ENCODE peak calls at places on chromosomes 4 and X, in seven cellular contexts. L is upper lobe of right lung, X is SK-N-SH, H is lower lobe of right lung, K is right atrium auricular region, O is Peyer's patch, S is breast epithelium. B is an unnamed sample.

GRCh38 chr4:98117363-98117762 is 25.9 kb downstream of the STPG2 start:
- DNase-seq in L (no peak), X (no peak), H (no peak), K (no peak), O (no peak), S (no peak), B (no peak)

GRCh38 chr4:41400296-41400695 is 137.7 kb upstream of the LIMCH1 start:
- DNase-seq in L (no peak), X (no peak), H (no peak), K (no peak), O (no peak), S (no peak), B (no peak)

GRCh38 chr4:94488667-94489066 is 36.9 kb downstream of the PDLIM5 start:
- DNase-seq in L (no peak), X (no peak), H (no peak), K (no peak), O (no peak), S (no peak), B (no peak)

GRCh38 chr4:153341575-153342090 is 2.9 kb upstream of the MND1 start:
- DNase-seq in L (no peak), X (no peak), H (no peak), K (no peak), O (no peak), S (no peak), B (no peak)

GRCh38 chr4:78481180-78481579 is 70.4 kb upstream of the ANXA3 start:
- DNase-seq in L (no peak), X (no peak), H (no peak), K (no peak), O (no peak), S (no peak), B (no peak)

GRCh38 chrX:40912166-40912565 is 173.1 kb upstream of the USP9X start:
- DNase-seq in L (no peak), X (no peak), H (no peak), K (no peak), O (no peak), S (no peak), B (no peak)

GRCh38 chrX:69116077-69116476 is 49.2 kb downstream of the PJA1 start:
- DNase-seq in L (no peak), X (no peak), H (no peak), K (no peak), O (no peak), S (peak; percentile 67), B (no peak)

GRCh38 chrX:130896026-130896425 is 7.0 kb downstream of the ENOX2 start:
- DNase-seq in L (no peak), X (peak; percentile 4), H (no peak), K (no peak), O (no peak), S (no peak), B (no peak)

GRCh38 chr4:177118596-177118995 is 191.1 kb upstream of the NEIL3 start:
- DNase-seq in L (no peak), X (peak; percentile 1), H (no peak), K (peak; percentile 62), O (no peak), S (no peak), B (no peak)

DNA sequence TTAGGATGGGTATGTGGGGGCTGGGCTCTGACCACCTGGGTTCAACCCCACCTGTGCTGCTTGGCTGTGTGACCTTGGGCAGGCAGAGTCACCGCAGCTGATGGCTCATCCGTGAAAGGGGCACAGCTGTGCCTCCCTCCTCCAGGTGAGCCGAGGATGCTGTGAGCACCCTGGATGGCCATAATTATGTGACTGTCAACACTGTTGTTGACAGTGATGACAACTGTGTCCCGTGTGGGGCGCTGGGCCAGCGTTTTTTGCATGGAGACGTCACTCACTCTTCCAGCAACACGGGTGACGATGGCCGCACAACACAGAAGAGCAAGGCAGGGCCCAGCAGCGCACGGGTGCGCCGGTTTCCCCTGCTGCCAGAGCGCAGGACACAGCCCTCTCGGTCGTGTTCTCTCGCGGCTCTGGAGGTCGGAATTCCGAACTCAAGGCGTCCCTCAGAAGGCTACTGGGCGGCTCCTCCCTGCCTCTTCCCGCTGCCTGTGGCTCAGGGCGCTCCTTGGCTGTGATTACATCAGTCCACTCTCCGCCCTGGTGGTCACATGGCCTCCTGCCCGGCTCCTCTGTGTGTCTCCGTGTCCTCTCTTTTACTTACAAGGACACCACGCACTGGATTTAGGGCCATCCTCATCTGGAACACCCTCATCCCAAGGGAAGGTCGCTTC is 1.3 kb downstream of the SH3TC1 start:
- DNase-seq in L (peak; percentile 88), X (no peak), H (peak; percentile 86), K (peak; percentile 84), O (no peak), S (peak; percentile 69), B (no peak)
- H3K27ac ChIP-seq in L (peak overlapping the region; percentile 86), X (no peak overlapping the region), H (peak overlapping the region; percentile 90), K (peak overlapping the region; percentile 70), O (peak overlapping the region; percentile 75), S (peak overlapping the region; percentile 82), B (no peak overlapping the region)

GRCh38 chr4:10096201-10096975 is 20.2 kb downstream of the WDR1 start:
- DNase-seq in L (no peak), X (no peak), H (peak; percentile 70), K (peak; percentile 80), O (no peak), S (no peak), B (no peak)

GRCh38 chr4:10093801-10094552 is 22.6 kb downstream of the WDR1 start:
- DNase-seq in L (no peak), X (peak; percentile 50), H (peak; percentile 71), K (no peak), O (no peak), S (peak; percentile 88), B (no peak)

GRCh38 chr4:10094841-10095240 is 21.8 kb downstream of the WDR1 start:
- DNase-seq in L (no peak), X (no peak), H (no peak), K (no peak), O (no peak), S (no peak), B (no peak)

GRCh38 chr4:10096976-10097330 is 19.6 kb downstream of the WDR1 start:
- DNase-seq in L (no peak), X (no peak), H (no peak), K (no peak), O (no peak), S (no peak), B (no peak)

DNA sequence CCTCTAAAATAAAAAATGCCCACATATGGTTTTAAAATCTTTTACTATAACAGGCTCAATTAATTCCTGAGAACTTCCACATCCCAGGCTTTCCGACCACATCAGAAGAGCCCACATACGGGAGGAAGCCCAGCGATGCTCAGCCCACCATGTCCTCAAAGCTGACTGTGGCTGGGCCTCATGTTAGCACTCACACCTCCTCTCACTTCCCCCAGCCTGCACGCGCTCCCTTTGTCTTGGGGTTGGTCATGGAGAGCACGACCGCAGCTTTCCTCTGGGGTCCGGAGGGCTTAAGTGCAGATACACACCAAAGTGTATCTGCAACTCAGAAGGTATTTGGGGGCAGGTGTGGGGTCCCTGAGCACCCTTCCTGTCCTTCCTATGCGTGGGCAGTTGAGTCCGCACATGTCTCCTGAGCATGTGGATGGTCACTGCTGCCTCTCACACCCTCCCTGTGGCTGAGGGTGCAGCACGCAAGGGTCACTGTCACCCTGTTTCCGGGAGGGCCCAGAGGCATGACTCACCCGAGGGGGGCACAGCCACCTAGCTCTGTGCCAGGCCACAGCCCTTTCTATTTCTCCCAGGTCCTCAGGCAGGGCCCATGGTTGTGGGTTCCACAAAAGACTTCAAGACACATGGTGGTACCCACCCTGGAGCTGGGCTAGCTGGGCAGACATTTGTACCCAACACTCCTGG is 21.2 kb downstream of the WDR1 start:
- DNase-seq in L (no peak), X (no peak), H (no peak), K (no peak), O (no peak), S (no peak), B (no peak)
- H3K4me3 ChIP-seq in L (no peak overlapping the region), X (no peak overlapping the region), H (no peak overlapping the region), K (no peak overlapping the region), O (no peak overlapping the region), S (no peak overlapping the region), B (no peak overlapping the region)

GRCh38 chr4:107094332-107094731 is 58.2 kb upstream of the DKK2 start:
- DNase-seq in L (no peak), X (no peak), H (no peak), K (no peak), O (no peak), S (no peak), B (no peak)
- TF ChIP-seq CTCF in L (no peak), X (peak; percentile 50), H (no peak), K (no peak), O (no peak), S (no peak), B (peak; percentile 69)

GRCh38 chrX:154435171-154435733 is 1.7 kb upstream of the GDI1 start:
- DNase-seq in L (no peak), X (no peak), H (no peak), K (no peak), O (no peak), S (no peak), B (no peak)

GRCh38 chrX:154436597-154437397 is at the start of gene GDI1:
- DNase-seq in L (peak; percentile 82), X (peak; percentile 91), H (peak; percentile 71), K (no peak), O (peak; percentile 67), S (no peak), B (peak; percentile 71)

GRCh38 chrX:154437971-154438893 is 1.3 kb downstream of the GDI1 start:
- DNase-seq in L (no peak), X (no peak), H (no peak), K (no peak), O (no peak), S (no peak), B (no peak)

GRCh38 chrX:154436290-154436596 is 711 bp upstream of the GDI1 start:
- DNase-seq in L (no peak), X (no peak), H (no peak), K (no peak), O (no peak), S (no peak), B (no peak)

GRCh38 chrX:154437398-154437752 is 421 bp downstream of the GDI1 start:
- DNase-seq in L (no peak), X (peak; percentile 73), H (no peak), K (no peak), O (no peak), S (no peak), B (no peak)
- H3K27ac ChIP-seq in L (peak overlapping the region; percentile 74), X (no peak overlapping the region), H (peak overlapping the region; percentile 81), K (peak overlapping the region; percentile 89), O (peak overlapping the region; percentile 92), S (peak overlapping the region; percentile 96), B (peak overlapping the region; percentile 99)

GRCh38 chr4:95546866-95547707 is 1.7 kb downstream of the UNC5C start:
- DNase-seq in L (no peak), X (peak; percentile 47), H (no peak), K (no peak), O (no peak), S (no peak), B (peak; percentile 76)
- H3K4me3 ChIP-seq in L (peak overlapping the region; percentile 56), X (peak overlapping the region; percentile 95), H (peak overlapping the region; percentile 57), K (peak overlapping the region; percentile 53), O (peak overlapping the region; percentile 60), S (peak overlapping the region; percentile 59), B (peak overlapping the region; percentile 83)

GRCh38 chrX:19879181-19879580 is 8.2 kb downstream of the SH3KBP1 start:
- DNase-seq in L (no peak), X (no peak), H (no peak), K (no peak), O (no peak), S (no peak), B (no peak)
- TF ChIP-seq CTCF in L (no peak), X (no peak), H (no peak), K (no peak), O (no peak), S (no peak), B (no peak)

DNA sequence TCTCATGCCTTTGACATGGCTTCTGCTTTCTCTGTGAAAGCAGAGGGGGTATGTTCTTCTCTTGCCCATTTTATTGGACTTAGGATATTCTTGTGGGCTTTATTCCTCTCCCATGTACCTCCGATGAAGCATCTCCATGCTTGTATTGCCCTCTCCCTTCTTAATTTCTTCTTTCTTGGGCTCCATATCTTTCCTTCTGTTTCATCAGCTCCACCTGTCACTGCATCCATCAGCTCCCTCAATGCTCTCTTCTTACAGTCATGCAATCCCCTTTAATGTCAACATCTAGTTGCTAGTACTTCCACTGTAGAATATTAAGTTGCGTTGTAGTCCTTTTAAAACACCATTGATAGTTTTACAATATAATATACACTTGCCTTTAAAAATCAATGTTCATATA is 257.6 kb downstream of the GPAT3 start:
- DNase-seq in L (no peak), X (no peak), H (no peak), K (no peak), O (no peak), S (no peak), B (no peak)
- H3K27ac ChIP-seq in L (no peak overlapping the region), X (no peak overlapping the region), H (no peak overlapping the region), K (no peak overlapping the region), O (no peak overlapping the region), S (no peak overlapping the region), B (no peak overlapping the region)